ENCODE peak calls at places on chromosome 1, in six cellular contexts. G, V, E, D, W and T are unnamed samples.

GRCh38 chr1:159996653-159997052 is 35.1 kb downstream of the PIGM start:
- DNase-seq in G (peak), V (peak), E (peak), D (peak), W (peak), T (peak)

GRCh38 chr1:169048043-169048442 is 58.4 kb upstream of the ATP1B1 start:
- DNase-seq in G (no peak), V (no peak), E (peak), D (no peak), W (no peak), T (no peak)

GRCh38 chr1:15055736-15056415 is 97.7 kb upstream of the TMEM51 start:
- DNase-seq in G (no peak), V (no peak), E (no peak), D (no peak), W (no peak), T (no peak)

GRCh38 chr1:65362545-65362944 is 53.2 kb downstream of the DNAJC6 start:
- DNase-seq in G (no peak), V (no peak), E (no peak), D (no peak), W (no peak), T (no peak)

GRCh38 chr1:7574121-7575040 is 196.7 kb upstream of the VAMP3 start:
- DNase-seq in G (no peak), V (no peak), E (no peak), D (no peak), W (no peak), T (no peak)

GRCh38 chr1:33375316-33375715 is 54.4 kb upstream of the A3GALT2 start:
- DNase-seq in G (no peak), V (no peak), E (no peak), D (no peak), W (no peak), T (no peak)

GRCh38 chr1:9860887-9861286 is 37.1 kb upstream of the CLSTN1 start:
- DNase-seq in G (no peak), V (no peak), E (no peak), D (no peak), W (no peak), T (no peak)

GRCh38 chr1:93629101-93630059 is 52.3 kb downstream of the BCAR3 start:
- DNase-seq in G (peak), V (no peak), E (peak), D (peak), W (peak), T (peak)

GRCh38 chr1:43349594-43350306 is 9.0 kb upstream of the CDC20 start:
- DNase-seq in G (peak), V (no peak), E (no peak), D (peak), W (no peak), T (peak)

GRCh38 chr1:227937531-227938145 is 10.1 kb downstream of the WNT9A start:
- DNase-seq in G (no peak), V (no peak), E (no peak), D (no peak), W (no peak), T (no peak)

GRCh38 chr1:3327389-3327702 is 127.1 kb upstream of the ARHGEF16 start:
- DNase-seq in G (no peak), V (no peak), E (no peak), D (no peak), W (no peak), T (no peak)

GRCh38 chr1:78005755-78006154 is 1.0 kb downstream of the DNAJB4 start:
- DNase-seq in G (peak), V (peak), E (peak), D (peak), W (no peak), T (peak)

GRCh38 chr1:203592728-203593127 is 33.9 kb upstream of the ATP2B4 start:
- DNase-seq in G (peak), V (no peak), E (no peak), D (peak), W (no peak), T (peak)

GRCh38 chr1:2041887-2042286 is 8.3 kb upstream of the PRKCZ start:
- DNase-seq in G (no peak), V (no peak), E (no peak), D (no peak), W (no peak), T (no peak)

GRCh38 chr1:78009836-78010235 is 5.1 kb downstream of the DNAJB4 start:
- DNase-seq in G (peak), V (no peak), E (no peak), D (no peak), W (no peak), T (no peak)

GRCh38 chr1:88685239-88685604 is 1.1 kb downstream of the PKN2 start:
- DNase-seq in G (peak), V (no peak), E (no peak), D (no peak), W (no peak), T (peak)

GRCh38 chr1:235077571-235078479 is 50.8 kb downstream of the TOMM20 start:
- DNase-seq in G (no peak), V (no peak), E (no peak), D (no peak), W (no peak), T (no peak)

GRCh38 chr1:65514083-65514482 is 93.6 kb downstream of the LEPR start:
- DNase-seq in G (no peak), V (no peak), E (peak), D (peak), W (no peak), T (peak)

GRCh38 chr1:68107771-68108170 is 57.3 kb upstream of the DIRAS3 start:
- DNase-seq in G (peak), V (no peak), E (peak), D (peak), W (no peak), T (peak)

GRCh38 chr1:9902060-9902452 is 8.0 kb downstream of the CTNNBIP1 start:
- DNase-seq in G (no peak), V (no peak), E (no peak), D (no peak), W (no peak), T (no peak)

GRCh38 chr1:198495635-198496034 is 44.8 kb downstream of the ATP6V1G3 start:
- DNase-seq in G (peak), V (no peak), E (no peak), D (no peak), W (no peak), T (no peak)

GRCh38 chr1:23634840-23635642 is 56.6 kb upstream of the RPL11 start:
- DNase-seq in G (peak), V (peak), E (peak), D (peak), W (peak), T (peak)

GRCh38 chr1:203058674-203058931 is 27.2 kb downstream of the MYOG start:
- DNase-seq in G (no peak), V (no peak), E (no peak), D (no peak), W (no peak), T (no peak)

GRCh38 chr1:240414237-240414636 is 197.7 kb downstream of the GREM2 start:
- DNase-seq in G (peak), V (no peak), E (no peak), D (peak), W (no peak), T (peak)

GRCh38 chr1:113133038-113133437 is 60.0 kb downstream of the LRIG2 start:
- DNase-seq in G (no peak), V (no peak), E (no peak), D (no peak), W (no peak), T (no peak)

GRCh38 chr1:201530741-201531521 is 8.0 kb upstream of the NAV1 start:
- DNase-seq in G (peak), V (peak), E (peak), D (peak), W (peak), T (peak)

GRCh38 chr1:179808503-179808902 is 65.4 kb downstream of the FAM163A start:
- DNase-seq in G (no peak), V (no peak), E (no peak), D (no peak), W (no peak), T (no peak)

GRCh38 chr1:2000850-2001249 is 2.7 kb downstream of the CFAP74 start:
- DNase-seq in G (no peak), V (no peak), E (no peak), D (no peak), W (no peak), T (no peak)

GRCh38 chr1:182164273-182164672 is 102.8 kb upstream of the ZNF648 start:
- DNase-seq in G (no peak), V (no peak), E (no peak), D (no peak), W (no peak), T (no peak)

GRCh38 chr1:173986951-173987350 is 35.2 kb downstream of the RC3H1 start:
- DNase-seq in G (no peak), V (no peak), E (no peak), D (no peak), W (no peak), T (no peak)

GRCh38 chr1:120179420-120180348 is 3.4 kb upstream of the SEC22B start:
- DNase-seq in G (peak), V (peak), E (peak), D (peak), W (no peak), T (peak)

GRCh38 chr1:64923294-64923718 is 43.0 kb downstream of the JAK1 start:
- DNase-seq in G (peak), V (no peak), E (no peak), D (no peak), W (no peak), T (no peak)

DNA sequence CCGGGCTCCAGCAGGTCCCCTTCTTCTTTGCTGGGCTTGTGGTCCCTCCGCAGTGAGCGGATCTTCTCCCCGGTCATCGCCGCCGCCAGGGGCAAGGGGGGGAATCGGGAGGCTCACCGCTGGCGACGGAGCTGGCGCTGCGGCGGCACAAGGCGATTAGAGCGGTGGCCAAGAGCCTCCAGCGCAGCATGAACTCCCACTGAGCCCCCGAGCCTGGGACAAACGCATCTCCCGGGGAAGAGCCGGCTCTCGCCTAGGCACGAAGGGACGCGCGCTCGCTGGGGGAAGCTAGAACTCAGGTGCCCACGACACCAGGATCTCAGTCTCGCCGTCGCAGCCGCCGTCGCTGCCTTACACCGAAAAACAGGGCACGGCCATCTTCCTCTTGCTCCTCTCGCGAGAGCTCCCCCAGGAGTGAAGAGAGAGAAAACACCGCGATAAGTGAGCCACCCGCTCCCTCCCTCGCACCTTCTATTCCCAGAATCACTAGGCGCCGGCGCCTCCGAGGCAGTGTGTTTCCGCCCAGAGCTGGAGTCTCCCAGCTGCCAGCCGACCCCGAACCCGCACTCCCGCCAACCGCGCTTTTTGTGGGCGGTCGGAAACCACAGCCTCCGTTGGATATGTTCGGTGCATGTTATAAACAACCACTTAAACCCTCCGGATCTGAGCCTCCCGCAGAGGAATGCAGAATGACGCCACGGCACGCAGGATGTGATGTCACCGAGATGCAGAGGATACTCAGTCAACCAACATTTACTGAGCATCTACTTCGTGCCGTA is at the start of gene ANKRD13C:
- DNase-seq in G (peak), V (peak), E (peak), D (peak), W (peak), T (peak)
- TF ChIP-seq CTCF in G (no peak), V (no peak), E (no peak), D (no peak), W (no peak), T (no peak)

DNA sequence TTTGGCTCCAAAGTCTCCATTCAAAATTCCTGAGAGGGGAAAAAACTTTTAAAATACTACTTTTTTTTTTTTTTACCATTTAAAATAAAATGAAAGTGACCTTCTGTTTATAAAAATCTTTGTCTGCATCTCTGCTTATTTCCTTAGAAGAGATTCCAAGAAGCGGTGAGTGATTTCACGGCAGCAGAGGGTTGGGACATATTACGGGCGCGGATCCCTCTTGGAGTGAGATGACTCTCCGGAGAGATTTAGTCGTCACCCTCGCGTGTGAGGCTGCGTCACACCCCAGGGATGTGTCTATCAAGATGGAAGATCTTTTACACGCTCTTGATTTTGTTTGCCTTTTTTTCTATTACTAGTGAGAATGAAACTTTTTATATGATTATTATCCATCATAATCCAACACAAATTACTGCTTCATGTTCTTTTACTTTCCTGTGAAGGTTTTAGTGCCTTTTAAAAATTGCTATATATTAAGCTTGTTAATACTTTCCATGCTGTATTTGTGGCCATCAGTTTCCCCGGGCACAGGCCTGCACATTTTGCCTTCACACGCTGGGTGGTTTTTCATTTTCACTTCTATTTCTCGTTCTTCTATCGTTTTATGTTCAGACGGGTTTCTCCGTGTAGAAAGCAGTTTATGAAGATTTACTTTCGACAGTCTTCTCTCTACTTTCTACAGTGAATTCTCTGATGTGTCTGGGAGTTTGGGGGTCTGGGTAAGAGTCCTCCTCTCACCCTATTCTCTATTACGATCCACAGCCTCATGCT is 9.7 kb downstream of the RUNX3 start:
- DNase-seq in G (no peak), V (no peak), E (no peak), D (peak), W (no peak), T (no peak)
- H3K4me3 ChIP-seq in G (peak), V (no peak), E (no peak), D (no peak), W (no peak), T (no peak)

GRCh38 chr1:192445849-192446489 is 129.2 kb downstream of the RGS21 start:
- DNase-seq in G (peak), V (no peak), E (no peak), D (peak), W (no peak), T (peak)
- TF ChIP-seq CTCF in G (peak), V (peak), E (peak), D (peak), W (peak), T (peak)

GRCh38 chr1:204688776-204689175 is 3.2 kb upstream of the LRRN2 start:
- DNase-seq in G (no peak), V (no peak), E (no peak), D (no peak), W (no peak), T (no peak)

GRCh38 chr1:204695692-204696091 is 10.2 kb upstream of the LRRN2 start:
- DNase-seq in G (no peak), V (no peak), E (no peak), D (no peak), W (no peak), T (no peak)

GRCh38 chr1:204694145-204694544 is 8.6 kb upstream of the LRRN2 start:
- DNase-seq in G (no peak), V (no peak), E (no peak), D (no peak), W (no peak), T (no peak)

GRCh38 chr1:204692852-204693356 is 7.4 kb upstream of the LRRN2 start:
- DNase-seq in G (no peak), V (no peak), E (no peak), D (no peak), W (no peak), T (no peak)

DNA sequence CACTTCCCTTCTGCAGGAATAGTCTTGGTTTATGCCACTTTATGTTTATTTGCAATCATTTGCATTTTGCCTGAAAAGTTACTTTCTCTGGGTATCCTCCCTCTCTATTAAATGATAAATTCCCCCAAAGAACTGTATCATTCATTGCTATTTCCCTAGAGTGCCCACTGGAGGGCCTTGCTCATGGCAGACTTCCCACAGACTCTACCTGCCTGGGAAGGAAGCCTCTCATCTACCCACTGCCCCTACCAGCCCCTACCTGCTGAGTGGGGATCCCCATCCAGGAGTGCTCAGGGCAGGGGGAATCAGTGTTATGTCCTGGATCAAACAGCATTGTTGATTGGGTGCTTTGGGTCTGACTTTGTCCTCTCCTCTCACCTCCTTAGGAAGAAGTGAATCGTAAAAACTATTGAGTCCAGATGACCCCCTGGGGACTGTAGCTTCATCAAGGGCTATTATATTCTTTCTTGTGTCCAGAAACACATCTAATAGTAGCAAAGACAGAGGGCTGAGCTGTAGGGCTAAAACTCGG is 6.8 kb upstream of the LRRN2 start:
- DNase-seq in G (no peak), V (no peak), E (no peak), D (no peak), W (no peak), T (no peak)
- H3K4me3 ChIP-seq in G (no peak), V (no peak), E (no peak), D (no peak), W (no peak), T (no peak)

DNA sequence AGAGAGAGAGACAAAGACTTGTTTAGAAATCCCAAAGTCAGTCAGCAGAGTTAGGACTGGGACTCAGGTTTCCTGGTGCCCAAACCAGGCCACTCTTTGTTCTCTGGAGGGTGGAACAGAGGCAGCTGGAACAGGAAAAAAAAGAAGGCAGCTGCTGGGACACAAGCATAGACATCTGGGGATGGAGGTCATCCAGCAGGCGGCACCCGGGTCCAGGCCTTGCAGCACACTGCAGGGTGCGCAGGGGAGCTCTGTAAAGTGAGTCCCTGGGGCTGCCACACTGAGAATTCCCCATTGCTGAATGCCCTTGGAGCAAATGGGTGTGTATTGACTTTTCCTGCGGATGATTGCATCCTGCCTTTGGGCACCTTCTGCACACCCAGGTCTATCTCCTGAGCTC is 222.9 kb upstream of the CSF3R start:
- DNase-seq in G (no peak), V (no peak), E (no peak), D (no peak), W (no peak), T (no peak)
- TF ChIP-seq CTCF in G (no peak), V (no peak), E (no peak), D (no peak), W (no peak), T (no peak)

DNA sequence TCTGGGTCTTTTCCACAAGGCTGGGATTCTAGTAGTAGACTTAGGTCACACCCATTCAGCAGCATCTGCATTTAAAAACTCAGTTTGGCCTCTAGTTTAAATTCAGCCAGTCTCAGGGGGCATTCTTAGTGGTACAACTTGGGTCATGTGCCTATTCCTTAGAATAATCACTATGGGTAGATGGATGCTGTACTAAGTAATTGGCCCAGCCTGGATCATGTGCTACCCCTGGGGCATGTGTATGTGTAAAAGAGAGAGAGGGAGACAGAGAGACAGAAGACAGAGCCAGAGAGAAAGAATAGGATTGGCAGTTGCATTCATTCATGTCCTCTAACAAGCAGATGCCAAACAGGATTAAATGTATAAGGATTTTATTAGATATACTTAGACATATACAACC is 13.6 kb upstream of the SYT14 start:
- DNase-seq in G (no peak), V (no peak), E (no peak), D (no peak), W (no peak), T (no peak)
- H3K4me3 ChIP-seq in G (no peak), V (no peak), E (no peak), D (no peak), W (no peak), T (no peak)